ENCODE peak calls at places on chromosomes 16 and 17, in ten cellular contexts. O is heart left ventricle; W is T-helper 2 cell; E is MCF 10A; J is ureter; N is memory B cell; F is A172; G is T-helper 17 cell; I is GM06990; Y is stimulated activated CD4-positive, alpha-beta T cell treated with anti-CD3 and anti-CD28 coated beads, Interleukin-15, amount 100 ng/mL, for 1 hour. U is an unnamed sample.

GRCh38 chr16:391885-392335 is 5.1 kb upstream of the NME4 start:
- DNase-seq in O (no peak), W (peak; percentile 77), E (peak; percentile 70), J (no peak), N (peak; percentile 60), F (peak; percentile 68), G (peak; percentile 64), I (peak; percentile 74), Y (peak; percentile 60), U (no peak)

GRCh38 chr17:13067629-13068303 is 49.9 kb upstream of the ELAC2 start:
- DNase-seq in O (no peak), W (no peak), E (no peak), J (no peak), N (no peak), F (no peak), G (no peak), I (no peak), Y (no peak), U (no peak)

GRCh38 chr17:41448506-41448905 is 7.7 kb upstream of the KRT38 start:
- DNase-seq in O (no peak), W (no peak), E (peak; percentile 23), J (no peak), N (no peak), F (no peak), G (no peak), I (no peak), Y (no peak), U (no peak)

GRCh38 chr17:78532311-78532710 is 44.9 kb downstream of the DNAH17 start:
- DNase-seq in O (no peak), W (no peak), E (no peak), J (no peak), N (no peak), F (no peak), G (no peak), I (no peak), Y (no peak), U (no peak)

GRCh38 chr16:31061813-31062440 is 12.1 kb downstream of the ZNF668 start:
- DNase-seq in O (no peak), W (no peak), E (no peak), J (no peak), N (no peak), F (no peak), G (no peak), I (no peak), Y (no peak), U (no peak)

GRCh38 chr17:63190821-63191220 is 224.8 kb downstream of the TANC2 start:
- DNase-seq in O (no peak), W (no peak), E (no peak), J (no peak), N (no peak), F (no peak), G (no peak), I (no peak), Y (no peak), U (no peak)

GRCh38 chr16:65106792-65107191 is 15.1 kb downstream of the CDH11 start:
- DNase-seq in O (no peak), W (no peak), E (no peak), J (no peak), N (no peak), F (no peak), G (no peak), I (no peak), Y (no peak), U (no peak)

GRCh38 chr16:1745181-1745899 is 26.0 kb downstream of the NME3 start:
- DNase-seq in O (no peak), W (no peak), E (peak; percentile 88), J (no peak), N (no peak), F (peak; percentile 86), G (no peak), I (no peak), Y (no peak), U (no peak)

GRCh38 chr16:7703661-7704060 is 371.0 kb downstream of the RBFOX1 start:
- DNase-seq in O (no peak), W (no peak), E (no peak), J (no peak), N (no peak), F (no peak), G (no peak), I (no peak), Y (no peak), U (no peak)

U was measured in mesothelial cell of epicardium.